ENCODE peak calls at places on chromosomes 3 and 15, in eight cellular contexts. One of them, this sample, is unnamed.

GRCh38 chr3:164748626-164749025 is 329.7 kb downstream of the SI start:
- DNase-seq in GM03348: no peak
- DNase-seq in Daoy: no peak
- DNase-seq in pancreas: no peak
- DNase-seq in naive thymus-derived CD4-positive, alpha-beta T cell: no peak
- DNase-seq in mucosa of descending colon: no peak
- DNase-seq in nucleus accumbens: no peak
- DNase-seq in HEK293T: no peak
- DNase-seq in this sample: no peak

GRCh38 chr3:114033721-114034120 is 22.6 kb downstream of the CCDC191 start:
- DNase-seq in GM03348: no peak
- DNase-seq in Daoy: no peak
- DNase-seq in pancreas: no peak
- DNase-seq in naive thymus-derived CD4-positive, alpha-beta T cell: no peak
- DNase-seq in mucosa of descending colon: no peak
- DNase-seq in nucleus accumbens: no peak
- DNase-seq in HEK293T: no peak
- DNase-seq in this sample: no peak

GRCh38 chr3:30277494-30277893 is 328.9 kb upstream of the TGFBR2 start:
- DNase-seq in GM03348: no peak
- DNase-seq in Daoy: no peak
- DNase-seq in pancreas: no peak
- DNase-seq in naive thymus-derived CD4-positive, alpha-beta T cell: no peak
- DNase-seq in mucosa of descending colon: no peak
- DNase-seq in nucleus accumbens: no peak
- DNase-seq in HEK293T: no peak
- DNase-seq in this sample: no peak

GRCh38 chr3:181707980-181708379 is 3.7 kb upstream of the SOX2 start:
- DNase-seq in GM03348: no peak
- DNase-seq in Daoy: no peak
- DNase-seq in pancreas: no peak
- DNase-seq in naive thymus-derived CD4-positive, alpha-beta T cell: no peak
- DNase-seq in mucosa of descending colon: no peak
- DNase-seq in nucleus accumbens: no peak
- DNase-seq in HEK293T: no peak
- DNase-seq in this sample: no peak

GRCh38 chr3:119663885-119664284 is 3.5 kb upstream of the POPDC2 start:
- DNase-seq in GM03348: no peak
- DNase-seq in Daoy: peak
- DNase-seq in pancreas: no peak
- DNase-seq in naive thymus-derived CD4-positive, alpha-beta T cell: no peak
- DNase-seq in mucosa of descending colon: no peak
- DNase-seq in nucleus accumbens: no peak
- DNase-seq in HEK293T: no peak
- DNase-seq in this sample: peak

GRCh38 chr3:128573707-128574162 is 76.9 kb downstream of the RPN1 start:
- DNase-seq in GM03348: no peak
- DNase-seq in Daoy: no peak
- DNase-seq in pancreas: no peak
- DNase-seq in naive thymus-derived CD4-positive, alpha-beta T cell: no peak
- DNase-seq in mucosa of descending colon: no peak
- DNase-seq in nucleus accumbens: no peak
- DNase-seq in HEK293T: no peak
- DNase-seq in this sample: no peak

GRCh38 chr15:77369168-77369567 is 50.7 kb downstream of the PEAK1 start:
- DNase-seq in GM03348: no peak
- DNase-seq in Daoy: no peak
- DNase-seq in pancreas: no peak
- DNase-seq in naive thymus-derived CD4-positive, alpha-beta T cell: no peak
- DNase-seq in mucosa of descending colon: no peak
- DNase-seq in nucleus accumbens: no peak
- DNase-seq in HEK293T: no peak
- DNase-seq in this sample: no peak

GRCh38 chr3:38580450-38581382 is 68.8 kb downstream of the SCN5A start:
- DNase-seq in GM03348: no peak
- DNase-seq in Daoy: no peak
- DNase-seq in pancreas: no peak
- DNase-seq in naive thymus-derived CD4-positive, alpha-beta T cell: no peak
- DNase-seq in mucosa of descending colon: no peak
- DNase-seq in nucleus accumbens: no peak
- DNase-seq in HEK293T: no peak
- DNase-seq in this sample: no peak

GRCh38 chr3:107271787-107272387 is 105.4 kb upstream of the CCDC54 start:
- DNase-seq in GM03348: peak
- DNase-seq in Daoy: peak
- DNase-seq in pancreas: no peak
- DNase-seq in naive thymus-derived CD4-positive, alpha-beta T cell: no peak
- DNase-seq in mucosa of descending colon: no peak
- DNase-seq in nucleus accumbens: no peak
- DNase-seq in HEK293T: peak
- DNase-seq in this sample: peak

GRCh38 chr15:81442454-81442853 is 68.4 kb upstream of the TMC3 start:
- DNase-seq in GM03348: no peak
- DNase-seq in Daoy: no peak
- DNase-seq in pancreas: no peak
- DNase-seq in naive thymus-derived CD4-positive, alpha-beta T cell: no peak
- DNase-seq in mucosa of descending colon: no peak
- DNase-seq in nucleus accumbens: no peak
- DNase-seq in HEK293T: no peak
- DNase-seq in this sample: no peak

GRCh38 chr15:81301815-81302399 is 22.0 kb downstream of the STARD5 start:
- DNase-seq in GM03348: no peak
- DNase-seq in Daoy: no peak
- DNase-seq in pancreas: no peak
- DNase-seq in naive thymus-derived CD4-positive, alpha-beta T cell: no peak
- DNase-seq in mucosa of descending colon: no peak
- DNase-seq in nucleus accumbens: no peak
- DNase-seq in HEK293T: no peak
- DNase-seq in this sample: no peak

GRCh38 chr3:4712109-4712508 is 219.0 kb downstream of the ITPR1 start:
- DNase-seq in GM03348: no peak
- DNase-seq in Daoy: peak
- DNase-seq in pancreas: no peak
- DNase-seq in naive thymus-derived CD4-positive, alpha-beta T cell: no peak
- DNase-seq in mucosa of descending colon: no peak
- DNase-seq in nucleus accumbens: no peak
- DNase-seq in HEK293T: no peak
- DNase-seq in this sample: no peak

This sample was measured in myocyte.